ENCODE peak calls at places on chromosome 1, in nine cellular contexts. E is neuronal stem cell; J is body of pancreas; F is aorta; R is psoas muscle; I is GM23248; O is CD8-positive, alpha-beta T cell; P is IMR-90; L is heart left ventricle. Q is an unnamed sample.

GRCh38 chr1:225845633-225846259 is 35.8 kb downstream of the EPHX1 start:
- DNase-seq in E (peak; percentile 65), J (peak; percentile 79), F (peak; percentile 86), R (peak; percentile 90), I (peak; percentile 90), O (no peak), P (peak; percentile 75), L (peak; percentile 86), Q (peak; percentile 82)

GRCh38 chr1:67420835-67421492 is 9.2 kb downstream of the SERBP1 start:
- DNase-seq in E (no peak), J (no peak), F (no peak), R (no peak), I (no peak), O (no peak), P (no peak), L (no peak), Q (no peak)

GRCh38 chr1:205062319-205062718 is 19.3 kb downstream of the CNTN2 start:
- DNase-seq in E (no peak), J (no peak), F (no peak), R (peak; percentile 32), I (no peak), O (no peak), P (no peak), L (no peak), Q (no peak)

GRCh38 chr1:182614796-182615451 is 10.7 kb upstream of the RGS16 start:
- DNase-seq in E (peak; percentile 73), J (peak; percentile 46), F (peak; percentile 92), R (peak; percentile 93), I (peak; percentile 96), O (no peak), P (peak; percentile 79), L (peak; percentile 89), Q (peak; percentile 94)

GRCh38 chr1:111597433-111597832 is 22.2 kb upstream of the RAP1A start:
- DNase-seq in E (no peak), J (no peak), F (no peak), R (no peak), I (peak; percentile 54), O (no peak), P (peak; percentile 68), L (no peak), Q (no peak)

GRCh38 chr1:8018492-8019228 is 7.4 kb downstream of the ERRFI1 start:
- DNase-seq in E (peak; percentile 83), J (no peak), F (no peak), R (no peak), I (no peak), O (no peak), P (no peak), L (no peak), Q (no peak)

GRCh38 chr1:91806146-91806545 is 79.8 kb downstream of the TGFBR3 start:
- DNase-seq in E (no peak), J (no peak), F (no peak), R (no peak), I (no peak), O (no peak), P (no peak), L (no peak), Q (no peak)

GRCh38 chr1:65277605-65278343 is 31.6 kb upstream of the DNAJC6 start:
- DNase-seq in E (no peak), J (no peak), F (no peak), R (no peak), I (no peak), O (no peak), P (no peak), L (no peak), Q (no peak)

GRCh38 chr1:60421965-60422364 is 348.4 kb upstream of the C1orf87 start:
- DNase-seq in E (no peak), J (no peak), F (no peak), R (no peak), I (no peak), O (no peak), P (no peak), L (no peak), Q (no peak)

GRCh38 chr1:53148123-53148522 is 5.7 kb upstream of the SLC1A7 start:
- DNase-seq in E (no peak), J (no peak), F (no peak), R (no peak), I (peak; percentile 81), O (no peak), P (peak; percentile 91), L (no peak), Q (no peak)

GRCh38 chr1:76351655-76352054 is 277.1 kb downstream of the ST6GALNAC3 start:
- DNase-seq in E (no peak), J (no peak), F (no peak), R (no peak), I (no peak), O (no peak), P (no peak), L (no peak), Q (no peak)

GRCh38 chr1:36436820-36437219 is 13.4 kb downstream of the OSCP1 start:
- DNase-seq in E (no peak), J (no peak), F (no peak), R (no peak), I (no peak), O (no peak), P (peak; percentile 52), L (no peak), Q (no peak)

GRCh38 chr1:177255411-177255810 is 84.7 kb downstream of the BRINP2 start:
- DNase-seq in E (no peak), J (no peak), F (no peak), R (no peak), I (peak; percentile 44), O (no peak), P (peak; percentile 78), L (no peak), Q (no peak)

GRCh38 chr1:18100493-18101063 is 7.0 kb upstream of the IGSF21 start:
- DNase-seq in E (peak; percentile 62), J (peak; percentile 77), F (peak; percentile 78), R (peak; percentile 72), I (peak; percentile 77), O (no peak), P (peak; percentile 49), L (no peak), Q (peak; percentile 81)

GRCh38 chr1:162366671-162367070 is 10.0 kb downstream of the SPATA46 start:
- DNase-seq in E (no peak), J (no peak), F (no peak), R (no peak), I (no peak), O (no peak), P (no peak), L (no peak), Q (no peak)

GRCh38 chr1:167623951-167624350 is 6.1 kb upstream of the RCSD1 start:
- DNase-seq in E (no peak), J (no peak), F (no peak), R (no peak), I (no peak), O (no peak), P (no peak), L (no peak), Q (no peak)
- H3K27ac ChIP-seq in E (no peak overlapping the region), J (no peak overlapping the region), F (no peak overlapping the region), R (no peak overlapping the region), I (no peak overlapping the region), O (no peak overlapping the region), P (no peak overlapping the region), L (no peak overlapping the region), Q (no peak overlapping the region)

GRCh38 chr1:5554784-5555183 is 437.4 kb downstream of the NPHP4 start:
- DNase-seq in E (no peak), J (no peak), F (no peak), R (no peak), I (no peak), O (no peak), P (no peak), L (no peak), Q (no peak)
- H3K27me3 ChIP-seq in E (no peaks in the 10 kb centered on the region), J (no peaks in the 10 kb centered on the region), F (no peaks in the 10 kb centered on the region), R (no peaks in the 10 kb centered on the region), I (no peaks in the 10 kb centered on the region), O (no peaks in the 10 kb centered on the region), P (no peaks in the 10 kb centered on the region), L (no peaks in the 10 kb centered on the region), Q (no peaks in the 10 kb centered on the region)

DNA sequence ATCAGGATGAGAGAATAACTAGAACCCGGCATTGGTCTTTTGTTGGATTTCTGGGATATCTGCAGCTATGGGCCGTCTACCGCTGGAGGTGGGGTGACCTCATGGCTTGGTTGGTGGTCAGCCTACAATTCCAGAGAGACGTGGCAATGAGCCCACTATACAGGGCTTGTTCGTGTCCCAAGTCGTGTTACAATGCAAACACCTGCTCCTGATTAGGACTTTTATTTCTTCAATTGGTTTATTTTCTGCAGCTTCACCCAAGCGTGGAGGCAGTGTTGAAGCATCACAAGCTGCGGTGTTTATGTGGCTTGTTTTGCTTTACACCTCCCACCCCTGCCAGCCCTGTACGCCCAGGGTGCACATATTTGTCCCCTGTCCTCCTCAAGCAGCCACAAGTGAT is 211.7 kb upstream of the TMEM51 start:
- DNase-seq in E (no peak), J (no peak), F (no peak), R (peak; percentile 3), I (no peak), O (no peak), P (no peak), L (peak; percentile 6), Q (no peak)
- H3K4me1 ChIP-seq in E (peaks cover 41% of the 10 kb centered on the region), J (peaks cover 20% of the 10 kb centered on the region), F (no peaks in the 10 kb centered on the region), R (peaks cover 3% of the 10 kb centered on the region), I (peaks cover 54% of the 10 kb centered on the region), O (no peaks in the 10 kb centered on the region), P (peaks cover 44% of the 10 kb centered on the region), L (peaks cover 37% of the 10 kb centered on the region), Q (peaks cover 34% of the 10 kb centered on the region)

DNA sequence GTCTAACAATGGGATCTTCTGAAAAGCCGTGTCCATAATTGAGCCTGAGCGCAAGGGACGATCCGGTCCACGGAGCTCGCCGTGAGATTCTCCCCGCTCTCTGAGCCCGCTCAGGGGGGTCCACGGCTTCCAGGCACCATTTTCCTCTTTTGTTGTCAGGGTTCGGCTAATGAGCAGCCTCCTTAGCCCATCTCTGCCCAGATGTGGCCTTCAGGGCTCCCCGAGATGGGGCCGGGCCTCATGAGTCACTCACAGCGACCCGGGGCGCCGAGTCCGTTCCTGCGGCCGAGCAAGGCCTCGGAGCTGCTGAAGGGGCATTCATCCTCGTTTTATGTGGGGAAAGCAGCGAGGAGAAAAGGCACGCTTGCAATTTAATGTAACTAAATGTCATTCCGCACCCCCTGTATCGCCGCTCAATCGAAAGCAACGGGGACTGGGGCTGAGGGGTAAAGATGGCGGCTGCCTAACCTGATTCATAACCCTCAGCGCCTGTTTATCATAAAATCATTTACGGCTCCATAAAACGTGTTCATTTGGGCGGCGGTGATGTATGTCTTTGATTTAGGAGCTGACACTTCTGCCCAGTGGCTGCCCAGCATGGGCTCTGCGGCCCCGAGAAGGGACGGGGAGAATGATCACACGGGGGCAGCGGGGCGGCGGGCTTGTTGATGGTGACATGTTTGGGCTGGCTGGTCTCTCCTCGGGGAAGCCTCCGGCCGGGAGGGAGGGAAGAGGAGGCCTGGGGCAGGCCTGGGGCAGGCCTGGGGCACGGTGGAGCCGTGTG is 232.6 kb upstream of the C1orf174 start:
- DNase-seq in E (no peak), J (no peak), F (peak; percentile 17), R (no peak), I (no peak), O (no peak), P (no peak), L (no peak), Q (no peak)
- H3K27ac ChIP-seq in E (no peak overlapping the region), J (no peak overlapping the region), F (no peak overlapping the region), R (no peak overlapping the region), I (no peak overlapping the region), O (no peak overlapping the region), P (no peak overlapping the region), L (no peak overlapping the region), Q (no peak overlapping the region)

Q was measured in tibial artery.